ENCODE peak calls at places on chromosomes 2 and 18, in five cellular contexts. P is HCT116, W is K562, F is A549, L is SK-N-SH. G is an unnamed sample.
A peak's percentile ranks its signal among the peaks of the same experiment; 100 is the strongest.

GRCh38 chr2:241063587-241063986 is 38.5 kb downstream of the MTERF4 start:
- DNase-seq in P (no peak), W (no peak), F (no peak), L (peak; percentile 56), G (no peak)

GRCh38 chr2:35468271-35468670 is 887.3 kb upstream of the CRIM1 start:
- DNase-seq in P (no peak), W (no peak), F (no peak), L (no peak), G (no peak)

GRCh38 chr2:172249986-172250385 is 147.3 kb upstream of the DLX2 start:
- DNase-seq in P (no peak), W (no peak), F (no peak), L (no peak), G (no peak)

GRCh38 chr2:196259507-196260481 is 88.4 kb upstream of the STK17B start:
- DNase-seq in P (no peak), W (peak; percentile 23), F (no peak), L (no peak), G (no peak)

GRCh38 chr2:197628043-197628500 is 47.3 kb downstream of the RFTN2 start:
- DNase-seq in P (no peak), W (no peak), F (no peak), L (no peak), G (no peak)

GRCh38 chr2:10285578-10286198 is 17.0 kb upstream of the HPCAL1 start:
- DNase-seq in P (peak; percentile 71), W (peak; percentile 46), F (peak; percentile 86), L (peak; percentile 95), G (peak; percentile 85)

GRCh38 chr18:63149200-63149587 is 170.4 kb downstream of the BCL2 start:
- DNase-seq in P (no peak), W (no peak), F (no peak), L (no peak), G (no peak)

GRCh38 chr2:222627764-222628163 is 28.1 kb downstream of the FARSB start:
- DNase-seq in P (no peak), W (no peak), F (no peak), L (no peak), G (no peak)

GRCh38 chr2:134233733-134234135 is 20.1 kb upstream of the MGAT5 start:
- DNase-seq in P (no peak), W (no peak), F (no peak), L (peak; percentile 52), G (no peak)

GRCh38 chr2:145563752-145564615 is 1044.1 kb upstream of the ZEB2 start:
- DNase-seq in P (no peak), W (no peak), F (no peak), L (no peak), G (no peak)

GRCh38 chr18:5546660-5547059 is 2.9 kb upstream of the EPB41L3 start:
- DNase-seq in P (no peak), W (no peak), F (no peak), L (peak; percentile 33), G (no peak)

GRCh38 chr2:157611110-157611509 is 17.6 kb downstream of the ACVR1C start:
- DNase-seq in P (no peak), W (no peak), F (no peak), L (no peak), G (no peak)

GRCh38 chr18:59502222-59502898 is 143.3 kb upstream of the LMAN1 start:
- DNase-seq in P (no peak), W (no peak), F (no peak), L (no peak), G (no peak)

GRCh38 chr2:141109633-141110032 is 1021.2 kb downstream of the LRP1B start:
- DNase-seq in P (no peak), W (no peak), F (no peak), L (no peak), G (no peak)

GRCh38 chr18:57352271-57352701 is at the start of gene ST8SIA3:
- DNase-seq in P (no peak), W (no peak), F (no peak), L (peak; percentile 80), G (no peak)

GRCh38 chr2:169796441-169796840 is 2.2 kb upstream of the SSB start:
- DNase-seq in P (no peak), W (no peak), F (no peak), L (no peak), G (no peak)

GRCh38 chr2:21452678-21453077 is 328.9 kb downstream of the TDRD15 start:
- DNase-seq in P (no peak), W (no peak), F (no peak), L (peak; percentile 33), G (no peak)

GRCh38 chr2:241191101-241191500 is 2.6 kb downstream of the ANO7 start:
- DNase-seq in P (no peak), W (peak; percentile 30), F (no peak), L (no peak), G (no peak)

GRCh38 chr2:5539281-5540211 is 152.6 kb upstream of the SOX11 start:
- DNase-seq in P (no peak), W (no peak), F (no peak), L (no peak), G (no peak)

GRCh38 chr2:180184506-180184905 is 177.4 kb upstream of the CWC22 start:
- DNase-seq in P (no peak), W (no peak), F (no peak), L (no peak), G (no peak)

GRCh38 chr2:237092920-237093781 is 7.5 kb downstream of the COPS8 start:
- DNase-seq in P (peak; percentile 2), W (no peak), F (peak; percentile 35), L (peak; percentile 47), G (no peak)

GRCh38 chr2:23587330-23587729 is 202.4 kb downstream of the KLHL29 start:
- DNase-seq in P (no peak), W (no peak), F (no peak), L (peak; percentile 56), G (no peak)

GRCh38 chr2:6909431-6910385 is 7.5 kb upstream of the RNF144A start:
- DNase-seq in P (no peak), W (peak; percentile 30), F (no peak), L (no peak), G (no peak)

GRCh38 chr2:85554980-85555612 is 6.2 kb downstream of the GGCX start:
- DNase-seq in P (no peak), W (no peak), F (no peak), L (no peak), G (no peak)

GRCh38 chr18:36527740-36528455 is 230.4 kb downstream of the FHOD3 start:
- DNase-seq in P (no peak), W (no peak), F (no peak), L (no peak), G (no peak)

GRCh38 chr2:208546107-208546506 is 139.5 kb downstream of the PTH2R start:
- DNase-seq in P (no peak), W (no peak), F (no peak), L (no peak), G (no peak)

GRCh38 chr2:66058675-66059074 is 376.2 kb upstream of the MEIS1 start:
- DNase-seq in P (no peak), W (no peak), F (no peak), L (no peak), G (no peak)

GRCh38 chr2:66534461-66534860 is 99.5 kb downstream of the MEIS1 start:
- DNase-seq in P (no peak), W (no peak), F (no peak), L (no peak), G (no peak)

DNA sequence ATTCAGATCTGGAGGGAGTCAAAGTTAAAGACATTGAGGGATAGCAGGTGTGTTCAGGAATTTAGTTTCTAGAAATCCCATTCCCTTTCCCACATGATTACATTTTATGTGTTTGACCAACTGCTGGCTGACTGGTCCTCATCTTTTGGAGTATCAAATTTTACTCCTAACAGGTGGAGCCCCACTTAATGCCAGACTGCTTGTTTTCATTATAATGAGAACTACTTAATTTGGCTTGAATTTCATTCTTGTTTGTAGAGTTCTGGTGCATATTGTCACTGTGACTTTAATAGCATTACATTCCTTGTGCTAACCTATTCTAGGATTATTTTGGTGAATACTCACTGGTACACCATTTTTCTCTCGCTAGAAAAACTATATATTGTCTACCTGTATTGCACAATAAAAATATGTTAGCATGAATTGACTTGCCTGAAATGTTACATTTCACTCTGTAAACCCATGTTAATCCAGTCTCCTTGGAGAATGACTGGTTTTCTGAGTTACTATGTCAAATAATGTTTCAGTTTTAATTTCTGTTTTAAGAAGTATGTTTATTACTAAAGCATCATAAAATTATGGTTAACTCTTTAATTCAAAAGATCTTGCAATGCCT is 98.2 kb downstream of the TANC1 start:
- DNase-seq in P (no peak), W (no peak), F (no peak), L (no peak), G (no peak)
- TF ChIP-seq REST in P (no peak), W (no peak), F (no peak), L (no peak), G (no peak)

DNA sequence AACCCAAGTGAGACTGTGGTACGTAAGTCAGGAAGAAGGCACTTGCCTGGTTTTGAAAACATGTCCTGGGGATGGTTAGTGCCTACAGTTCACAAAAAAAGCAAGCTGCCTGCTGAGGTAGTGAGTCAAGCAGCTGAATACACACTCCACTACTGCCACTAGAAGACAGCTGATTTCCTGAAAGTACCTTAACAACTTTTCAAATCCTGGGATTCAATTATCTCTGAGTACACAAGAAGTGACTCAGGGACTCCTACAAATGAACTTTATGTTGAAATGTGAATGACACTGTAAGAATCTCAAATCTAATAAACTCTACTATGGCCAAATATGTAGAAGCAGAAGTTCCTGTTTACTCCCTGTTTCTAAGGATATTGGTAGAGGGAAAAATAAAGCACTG is 58.0 kb upstream of the ARL5A start:
- DNase-seq in P (no peak), W (no peak), F (no peak), L (no peak), G (no peak)
- TF ChIP-seq REST in P (no peak), W (no peak), F (no peak), L (no peak), G (no peak)

GRCh38 chr2:25039126-25039525 is 2.8 kb upstream of the EFR3B start:
- DNase-seq in P (no peak), W (no peak), F (no peak), L (no peak), G (no peak)
- TF ChIP-seq REST in P (no peak), W (no peak), F (no peak), L (no peak), G (no peak)

GRCh38 chr2:227407601-227408089 is 19.9 kb upstream of the SCYGR1 start:
- DNase-seq in P (no peak), W (no peak), F (peak; percentile 46), L (no peak), G (peak; percentile 93)
- TF ChIP-seq REST in P (no peak), W (no peak), F (no peak), L (no peak), G (no peak)

GRCh38 chr2:218013289-218013688 is 10.5 kb upstream of the TNS1 start:
- DNase-seq in P (no peak), W (no peak), F (no peak), L (no peak), G (no peak)
- TF ChIP-seq REST in P (no peak), W (no peak), F (no peak), L (no peak), G (no peak)

DNA sequence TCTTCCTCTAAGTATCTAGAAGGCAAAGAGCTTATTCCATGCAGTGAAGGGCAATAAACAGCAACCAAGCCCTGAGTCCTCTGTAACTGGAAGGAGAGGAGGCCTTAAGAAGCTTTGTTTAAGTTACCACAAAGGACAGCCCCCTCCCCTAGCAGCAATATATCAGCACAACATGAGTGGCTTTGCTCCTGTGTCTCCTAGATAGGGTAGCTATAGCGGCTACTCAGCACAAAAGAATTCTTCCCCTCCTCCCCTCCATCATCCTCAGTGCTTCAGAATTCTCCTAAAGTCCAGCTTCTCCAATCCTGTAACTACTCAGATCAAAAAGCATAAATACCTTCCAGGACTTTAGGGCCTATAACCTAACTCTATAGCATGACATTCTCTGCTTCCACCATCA is 16.5 kb downstream of the SUMO1 start:
- DNase-seq in P (no peak), W (peak; percentile 23), F (no peak), L (peak; percentile 10), G (no peak)
- TF ChIP-seq REST in P (no peak), W (no peak), F (no peak), L (no peak), G (no peak)

GRCh38 chr2:194345347-194345746 is 1311.7 kb upstream of the SLC39A10 start:
- DNase-seq in P (no peak), W (no peak), F (no peak), L (no peak), G (no peak)
- TF ChIP-seq REST in P (no peak), W (no peak), F (no peak), L (no peak), G (no peak)

G was measured in HL-60.